ENCODE peak calls at places on chromosomes 1 and 21, in seven cellular contexts. Q is HFF-Myc, M is RCC 7860, C is ureter, K is iPS DF 19.7, N is AG04450, Z is endodermal cell. A is an unnamed sample.

GRCh38 chr1:203559523-203559922 is 65.6 kb downstream of the OPTC start:
- DNase-seq in K (no peak), Z (no peak), N (no peak), C (no peak), Q (no peak), M (peak), A (no peak)

GRCh38 chr1:201594575-201595245 is 55.8 kb downstream of the NAV1 start:
- DNase-seq in C (no peak), M (no peak), Q (no peak), K (no peak), Z (peak), N (no peak), A (no peak)

GRCh38 chr1:53332833-53333232 is 5.0 kb upstream of the LRP8 start:
- DNase-seq in Z (no peak), M (no peak), N (no peak), C (peak), K (no peak), Q (no peak), A (no peak)

GRCh38 chr1:91916811-91917460 is 31.0 kb upstream of the TGFBR3 start:
- DNase-seq in M (no peak), Z (no peak), K (no peak), N (no peak), C (no peak), Q (no peak), A (no peak)

GRCh38 chr1:247118946-247119446 is 14.8 kb upstream of the ZNF669 start:
- DNase-seq in Z (peak), C (no peak), N (no peak), Q (no peak), K (peak), M (peak), A (peak)

GRCh38 chr1:79105499-79105898 is 99.0 kb upstream of the ADGRL4 start:
- DNase-seq in M (no peak), Z (no peak), C (no peak), K (no peak), N (no peak), Q (no peak), A (no peak)

GRCh38 chr1:208227366-208227765 is 16.8 kb downstream of the PLXNA2 start:
- DNase-seq in C (no peak), Q (no peak), K (no peak), M (no peak), N (no peak), Z (no peak), A (no peak)

GRCh38 chr1:27307851-27308598 is 13.9 kb upstream of the TMEM222 start:
- DNase-seq in Z (peak), Q (no peak), C (no peak), N (no peak), M (no peak), K (no peak), A (no peak)

GRCh38 chr1:14535619-14536355 is 62.7 kb upstream of the KAZN start:
- DNase-seq in N (no peak), K (no peak), M (no peak), Q (no peak), C (no peak), Z (no peak), A (no peak)

GRCh38 chr21:43345746-43346409 is 81.1 kb downstream of the SIK1 start:
- DNase-seq in C (peak), M (peak), Q (no peak), Z (no peak), K (no peak), N (peak), A (no peak)

GRCh38 chr1:47991187-47991586 is 6.0 kb downstream of the TRABD2B start:
- DNase-seq in N (no peak), M (peak), K (no peak), Z (peak), Q (peak), C (no peak), A (no peak)

GRCh38 chr1:69911301-69911801 is 294.0 kb downstream of the LRRC40 start:
- DNase-seq in C (no peak), K (no peak), N (peak), Q (no peak), Z (no peak), M (no peak), A (no peak)

GRCh38 chr1:151898519-151898991 is 10.8 kb downstream of the THEM4 start:
- DNase-seq in Q (no peak), M (no peak), Z (no peak), C (no peak), K (no peak), N (no peak), A (no peak)

GRCh38 chr1:92804721-92805169 is 19.8 kb upstream of the EVI5 start:
- DNase-seq in C (peak), N (peak), K (peak), Z (peak), Q (peak), M (peak), A (no peak)

A was measured in 8988T.